ENCODE peak calls at places on chromosomes 7 and 10, in nine cellular contexts. K is prostate gland, B is coronary artery, F is HFF-Myc, Y is WERI-Rb-1, G is ascending aorta, R is GM23338, U is dorsolateral prefrontal cortex, X is tibial artery. Q is an unnamed sample.

GRCh38 chr10:97781541-97782331 is 9.9 kb upstream of the SFRP5 start:
- DNase-seq in K (no peak), B (no peak), F (no peak), Y (no peak), G (no peak), R (no peak), U (no peak), X (no peak), Q (no peak)

GRCh38 chr10:79434816-79435215 is 10.6 kb downstream of the ZCCHC24 start:
- DNase-seq in K (no peak), B (no peak), F (no peak), Y (no peak), G (no peak), R (no peak), U (no peak), X (peak; percentile 66), Q (no peak)

GRCh38 chr10:77494789-77495541 is 142.6 kb downstream of the KCNMA1 start:
- DNase-seq in K (no peak), B (no peak), F (no peak), Y (no peak), G (no peak), R (no peak), U (no peak), X (no peak), Q (no peak)

GRCh38 chr10:71771821-71772617 is 1.3 kb downstream of the VSIR start:
- DNase-seq in K (peak; percentile 42), B (peak; percentile 95), F (no peak), Y (no peak), G (peak; percentile 93), R (no peak), U (no peak), X (peak; percentile 84), Q (peak; percentile 47)

GRCh38 chr7:115634633-115635032 is 395.9 kb downstream of the TFEC start:
- DNase-seq in K (no peak), B (no peak), F (no peak), Y (no peak), G (no peak), R (no peak), U (no peak), X (no peak), Q (no peak)

GRCh38 chr7:41758321-41758720 is 55.4 kb upstream of the INHBA start:
- DNase-seq in K (no peak), B (no peak), F (no peak), Y (no peak), G (no peak), R (no peak), U (no peak), X (no peak), Q (no peak)

GRCh38 chr7:131959106-131959812 is 402.8 kb upstream of the PODXL start:
- DNase-seq in K (no peak), B (no peak), F (no peak), Y (peak; percentile 80), G (no peak), R (no peak), U (no peak), X (no peak), Q (no peak)

GRCh38 chr10:89115876-89116627 is 91.1 kb downstream of the CH25H start:
- DNase-seq in K (no peak), B (no peak), F (no peak), Y (no peak), G (no peak), R (no peak), U (no peak), X (no peak), Q (no peak)

GRCh38 chr7:42351313-42351935 is 114.4 kb upstream of the GLI3 start:
- DNase-seq in K (no peak), B (no peak), F (no peak), Y (no peak), G (no peak), R (no peak), U (no peak), X (no peak), Q (peak; percentile 63)

GRCh38 chr10:86363184-86363832 is 3.3 kb downstream of the GRID1 start:
- DNase-seq in K (peak; percentile 48), B (peak; percentile 72), F (no peak), Y (peak; percentile 65), G (no peak), R (peak; percentile 81), U (peak; percentile 50), X (peak; percentile 22), Q (no peak)

GRCh38 chr10:89029201-89029600 is 38.6 kb downstream of the FAS start:
- DNase-seq in K (no peak), B (no peak), F (no peak), Y (no peak), G (no peak), R (no peak), U (no peak), X (no peak), Q (no peak)

GRCh38 chr7:153934629-153935028 is 117.6 kb upstream of the DPP6 start:
- DNase-seq in K (no peak), B (no peak), F (no peak), Y (no peak), G (no peak), R (no peak), U (no peak), X (no peak), Q (no peak)

GRCh38 chr7:122136639-122137253 is 7.3 kb downstream of the AASS start:
- DNase-seq in K (no peak), B (no peak), F (no peak), Y (no peak), G (no peak), R (no peak), U (no peak), X (no peak), Q (no peak)

GRCh38 chr10:132363376-132363775 is 31.4 kb downstream of the LRRC27 start:
- DNase-seq in K (no peak), B (no peak), F (no peak), Y (no peak), G (no peak), R (peak; percentile 45), U (peak; percentile 18), X (no peak), Q (no peak)

GRCh38 chr7:121397832-121398231 is 1.7 kb upstream of the FAM3C start:
- DNase-seq in K (no peak), B (no peak), F (no peak), Y (no peak), G (no peak), R (no peak), U (no peak), X (no peak), Q (no peak)

GRCh38 chr10:131905279-131905595 is 4.4 kb downstream of the PPP2R2D start:
- DNase-seq in K (no peak), B (no peak), F (no peak), Y (no peak), G (no peak), R (no peak), U (no peak), X (no peak), Q (no peak)

GRCh38 chr7:128883622-128884549 is 21.2 kb downstream of the ATP6V1F start:
- DNase-seq in K (peak; percentile 64), B (no peak), F (no peak), Y (peak; percentile 83), G (peak; percentile 89), R (peak; percentile 94), U (peak; percentile 85), X (peak; percentile 82), Q (no peak)

GRCh38 chr10:44259090-44259874 is 125.6 kb downstream of the CXCL12 start:
- DNase-seq in K (no peak), B (no peak), F (no peak), Y (no peak), G (no peak), R (no peak), U (no peak), X (no peak), Q (no peak)

GRCh38 chr10:63430091-63430998 is 35.4 kb downstream of the JMJD1C start:
- DNase-seq in K (no peak), B (no peak), F (peak; percentile 27), Y (no peak), G (no peak), R (no peak), U (no peak), X (no peak), Q (no peak)

GRCh38 chr10:43843331-43844101 is 194.8 kb upstream of the ZNF32 start:
- DNase-seq in K (no peak), B (peak; percentile 75), F (no peak), Y (no peak), G (no peak), R (no peak), U (no peak), X (peak; percentile 79), Q (no peak)

GRCh38 chr7:135777626-135778398 is 29.2 kb upstream of the FAM180A start:
- DNase-seq in K (no peak), B (no peak), F (no peak), Y (no peak), G (no peak), R (no peak), U (no peak), X (no peak), Q (no peak)

GRCh38 chr10:3124412-3125175 is 48.0 kb downstream of the PITRM1 start:
- DNase-seq in K (no peak), B (no peak), F (no peak), Y (no peak), G (no peak), R (no peak), U (no peak), X (no peak), Q (no peak)

GRCh38 chr7:138934861-138935260 is 46.3 kb downstream of the KIAA1549 start:
- DNase-seq in K (no peak), B (peak; percentile 24), F (no peak), Y (no peak), G (no peak), R (no peak), U (no peak), X (no peak), Q (no peak)

GRCh38 chr7:151448261-151449252 is 8.6 kb upstream of the CRYGN start:
- DNase-seq in K (peak; percentile 56), B (peak; percentile 88), F (no peak), Y (peak; percentile 67), G (peak; percentile 87), R (peak; percentile 88), U (peak; percentile 40), X (peak; percentile 68), Q (no peak)
- TF ChIP-seq CTCF in K (peak; percentile 60), B (peak; percentile 71), F (peak; percentile 71), Y (peak; percentile 68), G (peak; percentile 76), R (peak; percentile 85), U (peak; percentile 73), X (peak; percentile 78), Q (peak; percentile 84)

GRCh38 chr10:87559392-87559791 is 54.7 kb downstream of the MINPP1 start:
- DNase-seq in K (no peak), B (no peak), F (no peak), Y (no peak), G (no peak), R (peak; percentile 42), U (no peak), X (no peak), Q (no peak)
- H3K4me3 ChIP-seq in K (no peak overlapping the region), B (no peak overlapping the region), F (no peak overlapping the region), Y (no peak overlapping the region), G (no peak overlapping the region), R (no peak overlapping the region), U (no peak overlapping the region), X (no peak overlapping the region), Q (no peak overlapping the region)

GRCh38 chr7:22728416-22729029 is 1.5 kb downstream of the IL6 start:
- DNase-seq in K (no peak), B (no peak), F (peak; percentile 54), Y (no peak), G (no peak), R (peak; percentile 79), U (no peak), X (no peak), Q (no peak)
- TF ChIP-seq CTCF in K (no peak), B (no peak), F (peak; percentile 63), Y (peak; percentile 48), G (no peak), R (peak; percentile 66), U (peak; percentile 43), X (no peak), Q (peak; percentile 51)

GRCh38 chr7:50791921-50792341 is 9.2 kb upstream of the GRB10 start:
- DNase-seq in K (peak; percentile 38), B (no peak), F (no peak), Y (no peak), G (no peak), R (no peak), U (no peak), X (no peak), Q (no peak)
- H3K4me3 ChIP-seq in K (peak overlapping the region; percentile 67), B (peak overlapping the region; percentile 88), F (peak overlapping the region; percentile 78), Y (peak overlapping the region; percentile 26), G (peak overlapping the region; percentile 87), R (peak overlapping the region; percentile 84), U (peak overlapping the region; percentile 57), X (peak overlapping the region; percentile 57), Q (peak overlapping the region; percentile 64)